ENCODE peak calls at places on chromosomes 11 and 22, in nine cellular contexts. One of them, this sample, is unnamed.

GRCh38 chr22:17436981-17437410 is 67.7 kb downstream of the CECR2 start:
- DNase-seq in A549: no peak
- DNase-seq in coronary artery: no peak
- DNase-seq in HCT116: no peak
- DNase-seq in ovary: no peak
- DNase-seq in GM04503: no peak
- DNase-seq in suprapubic skin: no peak
- DNase-seq in stimulated activated CD4-positive, alpha-beta T cell treated with anti-CD3 and anti-CD28 coated beads, TNF-alpha, amount 100 ng/mL, for 4 hours: no peak
- DNase-seq in NCI-H1105 treated with DMSO at 0.1 percent for 48 hours: no peak
- DNase-seq in this sample: no peak

GRCh38 chr22:21764038-21764804 is 28.6 kb upstream of the YPEL1 start:
- DNase-seq in A549: no peak
- DNase-seq in coronary artery: no peak
- DNase-seq in HCT116: no peak
- DNase-seq in ovary: no peak
- DNase-seq in GM04503: no peak
- DNase-seq in suprapubic skin: no peak
- DNase-seq in stimulated activated CD4-positive, alpha-beta T cell treated with anti-CD3 and anti-CD28 coated beads, TNF-alpha, amount 100 ng/mL, for 4 hours: no peak
- DNase-seq in NCI-H1105 treated with DMSO at 0.1 percent for 48 hours: no peak
- DNase-seq in this sample: no peak

GRCh38 chr11:62671272-62671603 is 235 bp upstream of the UQCC3 start:
- DNase-seq in A549: no peak
- DNase-seq in coronary artery: no peak
- DNase-seq in HCT116: no peak
- DNase-seq in ovary: no peak
- DNase-seq in GM04503: no peak
- DNase-seq in suprapubic skin: no peak
- DNase-seq in stimulated activated CD4-positive, alpha-beta T cell treated with anti-CD3 and anti-CD28 coated beads, TNF-alpha, amount 100 ng/mL, for 4 hours: no peak
- DNase-seq in NCI-H1105 treated with DMSO at 0.1 percent for 48 hours: no peak
- DNase-seq in this sample: no peak

GRCh38 chr22:42830161-42830560 is 26.9 kb downstream of the ARFGAP3 start:
- DNase-seq in A549: no peak
- DNase-seq in coronary artery: no peak
- DNase-seq in HCT116: no peak
- DNase-seq in ovary: no peak
- DNase-seq in GM04503: no peak
- DNase-seq in suprapubic skin: peak
- DNase-seq in stimulated activated CD4-positive, alpha-beta T cell treated with anti-CD3 and anti-CD28 coated beads, TNF-alpha, amount 100 ng/mL, for 4 hours: no peak
- DNase-seq in NCI-H1105 treated with DMSO at 0.1 percent for 48 hours: no peak
- DNase-seq in this sample: no peak

GRCh38 chr11:34114471-34114870 is 9.0 kb downstream of the NAT10 start:
- DNase-seq in A549: no peak
- DNase-seq in coronary artery: no peak
- DNase-seq in HCT116: no peak
- DNase-seq in ovary: no peak
- DNase-seq in GM04503: no peak
- DNase-seq in suprapubic skin: no peak
- DNase-seq in stimulated activated CD4-positive, alpha-beta T cell treated with anti-CD3 and anti-CD28 coated beads, TNF-alpha, amount 100 ng/mL, for 4 hours: no peak
- DNase-seq in NCI-H1105 treated with DMSO at 0.1 percent for 48 hours: no peak
- DNase-seq in this sample: no peak

GRCh38 chr11:45881708-45882368 is 3.6 kb upstream of the MAPK8IP1 start:
- DNase-seq in A549: no peak
- DNase-seq in coronary artery: no peak
- DNase-seq in HCT116: no peak
- DNase-seq in ovary: no peak
- DNase-seq in GM04503: no peak
- DNase-seq in suprapubic skin: no peak
- DNase-seq in stimulated activated CD4-positive, alpha-beta T cell treated with anti-CD3 and anti-CD28 coated beads, TNF-alpha, amount 100 ng/mL, for 4 hours: no peak
- DNase-seq in NCI-H1105 treated with DMSO at 0.1 percent for 48 hours: peak
- DNase-seq in this sample: no peak

GRCh38 chr11:76617553-76618265 is 52.8 kb downstream of the LRRC32 start:
- DNase-seq in A549: no peak
- DNase-seq in coronary artery: peak
- DNase-seq in HCT116: no peak
- DNase-seq in ovary: no peak
- DNase-seq in GM04503: no peak
- DNase-seq in suprapubic skin: peak
- DNase-seq in stimulated activated CD4-positive, alpha-beta T cell treated with anti-CD3 and anti-CD28 coated beads, TNF-alpha, amount 100 ng/mL, for 4 hours: no peak
- DNase-seq in NCI-H1105 treated with DMSO at 0.1 percent for 48 hours: no peak
- DNase-seq in this sample: no peak

GRCh38 chr11:63489879-63490278 is 1.1 kb downstream of the PLAAT5 start:
- DNase-seq in A549: no peak
- DNase-seq in coronary artery: no peak
- DNase-seq in HCT116: no peak
- DNase-seq in ovary: no peak
- DNase-seq in GM04503: no peak
- DNase-seq in suprapubic skin: no peak
- DNase-seq in stimulated activated CD4-positive, alpha-beta T cell treated with anti-CD3 and anti-CD28 coated beads, TNF-alpha, amount 100 ng/mL, for 4 hours: no peak
- DNase-seq in NCI-H1105 treated with DMSO at 0.1 percent for 48 hours: no peak
- DNase-seq in this sample: no peak

GRCh38 chr11:98965775-98966174 is 55.0 kb upstream of the CNTN5 start:
- DNase-seq in A549: no peak
- DNase-seq in coronary artery: no peak
- DNase-seq in HCT116: no peak
- DNase-seq in ovary: no peak
- DNase-seq in GM04503: no peak
- DNase-seq in suprapubic skin: no peak
- DNase-seq in stimulated activated CD4-positive, alpha-beta T cell treated with anti-CD3 and anti-CD28 coated beads, TNF-alpha, amount 100 ng/mL, for 4 hours: no peak
- DNase-seq in NCI-H1105 treated with DMSO at 0.1 percent for 48 hours: no peak
- DNase-seq in this sample: no peak

GRCh38 chr22:41576877-41577276 is 12.8 kb downstream of the PMM1 start:
- DNase-seq in A549: peak
- DNase-seq in coronary artery: no peak
- DNase-seq in HCT116: peak
- DNase-seq in ovary: no peak
- DNase-seq in GM04503: no peak
- DNase-seq in suprapubic skin: no peak
- DNase-seq in stimulated activated CD4-positive, alpha-beta T cell treated with anti-CD3 and anti-CD28 coated beads, TNF-alpha, amount 100 ng/mL, for 4 hours: no peak
- DNase-seq in NCI-H1105 treated with DMSO at 0.1 percent for 48 hours: no peak
- DNase-seq in this sample: no peak

GRCh38 chr11:57181678-57182305 is at the start of gene LRRC55:
- DNase-seq in A549: no peak
- DNase-seq in coronary artery: no peak
- DNase-seq in HCT116: no peak
- DNase-seq in ovary: no peak
- DNase-seq in GM04503: no peak
- DNase-seq in suprapubic skin: no peak
- DNase-seq in stimulated activated CD4-positive, alpha-beta T cell treated with anti-CD3 and anti-CD28 coated beads, TNF-alpha, amount 100 ng/mL, for 4 hours: no peak
- DNase-seq in NCI-H1105 treated with DMSO at 0.1 percent for 48 hours: no peak
- DNase-seq in this sample: no peak

GRCh38 chr11:10920205-10920604 is 62.4 kb upstream of the ZBED5 start:
- DNase-seq in A549: no peak
- DNase-seq in coronary artery: no peak
- DNase-seq in HCT116: no peak
- DNase-seq in ovary: no peak
- DNase-seq in GM04503: no peak
- DNase-seq in suprapubic skin: no peak
- DNase-seq in stimulated activated CD4-positive, alpha-beta T cell treated with anti-CD3 and anti-CD28 coated beads, TNF-alpha, amount 100 ng/mL, for 4 hours: no peak
- DNase-seq in NCI-H1105 treated with DMSO at 0.1 percent for 48 hours: no peak
- DNase-seq in this sample: no peak

GRCh38 chr11:90251599-90251998 is 28.8 kb upstream of the CHORDC1 start:
- DNase-seq in A549: no peak
- DNase-seq in coronary artery: no peak
- DNase-seq in HCT116: no peak
- DNase-seq in ovary: no peak
- DNase-seq in GM04503: no peak
- DNase-seq in suprapubic skin: no peak
- DNase-seq in stimulated activated CD4-positive, alpha-beta T cell treated with anti-CD3 and anti-CD28 coated beads, TNF-alpha, amount 100 ng/mL, for 4 hours: no peak
- DNase-seq in NCI-H1105 treated with DMSO at 0.1 percent for 48 hours: peak
- DNase-seq in this sample: no peak

GRCh38 chr11:46305295-46305694 is 27.8 kb downstream of the CREB3L1 start:
- DNase-seq in A549: no peak
- DNase-seq in coronary artery: no peak
- DNase-seq in HCT116: no peak
- DNase-seq in ovary: no peak
- DNase-seq in GM04503: no peak
- DNase-seq in suprapubic skin: no peak
- DNase-seq in stimulated activated CD4-positive, alpha-beta T cell treated with anti-CD3 and anti-CD28 coated beads, TNF-alpha, amount 100 ng/mL, for 4 hours: no peak
- DNase-seq in NCI-H1105 treated with DMSO at 0.1 percent for 48 hours: no peak
- DNase-seq in this sample: no peak

GRCh38 chr11:124763156-124763947 is 1.3 kb upstream of the ESAM start:
- DNase-seq in A549: peak
- DNase-seq in coronary artery: peak
- DNase-seq in HCT116: peak
- DNase-seq in ovary: peak
- DNase-seq in GM04503: no peak
- DNase-seq in suprapubic skin: peak
- DNase-seq in stimulated activated CD4-positive, alpha-beta T cell treated with anti-CD3 and anti-CD28 coated beads, TNF-alpha, amount 100 ng/mL, for 4 hours: peak
- DNase-seq in NCI-H1105 treated with DMSO at 0.1 percent for 48 hours: peak
- DNase-seq in this sample: no peak

GRCh38 chr22:28015676-28016601 is 96.9 kb upstream of the PITPNB start:
- DNase-seq in A549: no peak
- DNase-seq in coronary artery: no peak
- DNase-seq in HCT116: no peak
- DNase-seq in ovary: peak
- DNase-seq in GM04503: no peak
- DNase-seq in suprapubic skin: peak
- DNase-seq in stimulated activated CD4-positive, alpha-beta T cell treated with anti-CD3 and anti-CD28 coated beads, TNF-alpha, amount 100 ng/mL, for 4 hours: no peak
- DNase-seq in NCI-H1105 treated with DMSO at 0.1 percent for 48 hours: no peak
- DNase-seq in this sample: no peak

GRCh38 chr11:68448604-68449011 is 11.9 kb upstream of the PPP6R3 start:
- DNase-seq in A549: no peak
- DNase-seq in coronary artery: no peak
- DNase-seq in HCT116: no peak
- DNase-seq in ovary: no peak
- DNase-seq in GM04503: no peak
- DNase-seq in suprapubic skin: no peak
- DNase-seq in stimulated activated CD4-positive, alpha-beta T cell treated with anti-CD3 and anti-CD28 coated beads, TNF-alpha, amount 100 ng/mL, for 4 hours: no peak
- DNase-seq in NCI-H1105 treated with DMSO at 0.1 percent for 48 hours: no peak
- DNase-seq in this sample: no peak

GRCh38 chr11:111694851-111695250 is 71.3 kb downstream of the PPP2R1B start:
- DNase-seq in A549: peak
- DNase-seq in coronary artery: no peak
- DNase-seq in HCT116: no peak
- DNase-seq in ovary: no peak
- DNase-seq in GM04503: peak
- DNase-seq in suprapubic skin: no peak
- DNase-seq in stimulated activated CD4-positive, alpha-beta T cell treated with anti-CD3 and anti-CD28 coated beads, TNF-alpha, amount 100 ng/mL, for 4 hours: no peak
- DNase-seq in NCI-H1105 treated with DMSO at 0.1 percent for 48 hours: no peak
- DNase-seq in this sample: no peak

GRCh38 chr11:60944504-60945294 is 7.3 kb downstream of the SLC15A3 start:
- DNase-seq in A549: peak
- DNase-seq in coronary artery: no peak
- DNase-seq in HCT116: no peak
- DNase-seq in ovary: no peak
- DNase-seq in GM04503: no peak
- DNase-seq in suprapubic skin: no peak
- DNase-seq in stimulated activated CD4-positive, alpha-beta T cell treated with anti-CD3 and anti-CD28 coated beads, TNF-alpha, amount 100 ng/mL, for 4 hours: no peak
- DNase-seq in NCI-H1105 treated with DMSO at 0.1 percent for 48 hours: no peak
- DNase-seq in this sample: no peak

GRCh38 chr11:47470671-47471070 is 21.7 kb upstream of the RAPSN start:
- DNase-seq in A549: no peak
- DNase-seq in coronary artery: no peak
- DNase-seq in HCT116: no peak
- DNase-seq in ovary: no peak
- DNase-seq in GM04503: no peak
- DNase-seq in suprapubic skin: no peak
- DNase-seq in stimulated activated CD4-positive, alpha-beta T cell treated with anti-CD3 and anti-CD28 coated beads, TNF-alpha, amount 100 ng/mL, for 4 hours: no peak
- DNase-seq in NCI-H1105 treated with DMSO at 0.1 percent for 48 hours: no peak
- DNase-seq in this sample: no peak

GRCh38 chr11:67674442-67674871 is at the start of gene ALDH3B2:
- DNase-seq in A549: no peak
- DNase-seq in coronary artery: no peak
- DNase-seq in HCT116: no peak
- DNase-seq in ovary: no peak
- DNase-seq in GM04503: no peak
- DNase-seq in suprapubic skin: peak
- DNase-seq in stimulated activated CD4-positive, alpha-beta T cell treated with anti-CD3 and anti-CD28 coated beads, TNF-alpha, amount 100 ng/mL, for 4 hours: no peak
- DNase-seq in NCI-H1105 treated with DMSO at 0.1 percent for 48 hours: no peak
- DNase-seq in this sample: no peak

GRCh38 chr22:37567991-37568390 is 7.7 kb downstream of the CDC42EP1 start:
- DNase-seq in A549: no peak
- DNase-seq in coronary artery: no peak
- DNase-seq in HCT116: no peak
- DNase-seq in ovary: peak
- DNase-seq in GM04503: no peak
- DNase-seq in suprapubic skin: no peak
- DNase-seq in stimulated activated CD4-positive, alpha-beta T cell treated with anti-CD3 and anti-CD28 coated beads, TNF-alpha, amount 100 ng/mL, for 4 hours: no peak
- DNase-seq in NCI-H1105 treated with DMSO at 0.1 percent for 48 hours: no peak
- DNase-seq in this sample: no peak

GRCh38 chr11:6455070-6455469 is 14.3 kb upstream of the HPX start:
- DNase-seq in A549: no peak
- DNase-seq in coronary artery: no peak
- DNase-seq in HCT116: no peak
- DNase-seq in ovary: no peak
- DNase-seq in GM04503: no peak
- DNase-seq in suprapubic skin: no peak
- DNase-seq in stimulated activated CD4-positive, alpha-beta T cell treated with anti-CD3 and anti-CD28 coated beads, TNF-alpha, amount 100 ng/mL, for 4 hours: no peak
- DNase-seq in NCI-H1105 treated with DMSO at 0.1 percent for 48 hours: peak
- DNase-seq in this sample: no peak

GRCh38 chr11:80436547-80436946 is 995.7 kb upstream of the TENM4 start:
- DNase-seq in A549: no peak
- DNase-seq in coronary artery: no peak
- DNase-seq in HCT116: no peak
- DNase-seq in ovary: no peak
- DNase-seq in GM04503: no peak
- DNase-seq in suprapubic skin: no peak
- DNase-seq in stimulated activated CD4-positive, alpha-beta T cell treated with anti-CD3 and anti-CD28 coated beads, TNF-alpha, amount 100 ng/mL, for 4 hours: no peak
- DNase-seq in NCI-H1105 treated with DMSO at 0.1 percent for 48 hours: no peak
- DNase-seq in this sample: no peak

GRCh38 chr11:77172666-77172982 is 44.6 kb downstream of the MYO7A start:
- DNase-seq in A549: no peak
- DNase-seq in coronary artery: no peak
- DNase-seq in HCT116: no peak
- DNase-seq in ovary: no peak
- DNase-seq in GM04503: no peak
- DNase-seq in suprapubic skin: no peak
- DNase-seq in stimulated activated CD4-positive, alpha-beta T cell treated with anti-CD3 and anti-CD28 coated beads, TNF-alpha, amount 100 ng/mL, for 4 hours: no peak
- DNase-seq in NCI-H1105 treated with DMSO at 0.1 percent for 48 hours: no peak
- DNase-seq in this sample: no peak

GRCh38 chr11:1120532-1121342 is 37.0 kb upstream of the MUC5AC start:
- DNase-seq in A549: no peak
- DNase-seq in coronary artery: no peak
- DNase-seq in HCT116: no peak
- DNase-seq in ovary: no peak
- DNase-seq in GM04503: no peak
- DNase-seq in suprapubic skin: peak
- DNase-seq in stimulated activated CD4-positive, alpha-beta T cell treated with anti-CD3 and anti-CD28 coated beads, TNF-alpha, amount 100 ng/mL, for 4 hours: no peak
- DNase-seq in NCI-H1105 treated with DMSO at 0.1 percent for 48 hours: no peak
- DNase-seq in this sample: no peak

GRCh38 chr11:123434262-123434661 is 4.2 kb downstream of the GRAMD1B start:
- DNase-seq in A549: peak
- DNase-seq in coronary artery: no peak
- DNase-seq in HCT116: peak
- DNase-seq in ovary: no peak
- DNase-seq in GM04503: no peak
- DNase-seq in suprapubic skin: peak
- DNase-seq in stimulated activated CD4-positive, alpha-beta T cell treated with anti-CD3 and anti-CD28 coated beads, TNF-alpha, amount 100 ng/mL, for 4 hours: no peak
- DNase-seq in NCI-H1105 treated with DMSO at 0.1 percent for 48 hours: no peak
- DNase-seq in this sample: no peak